ENCODE peak calls at places on chromosomes 11 and 22, in ten cellular contexts. J is tibial nerve, E is A549, G is GM12864, M is mesothelial cell of epicardium, S is HCT116, A is uterus, U is omental fat pad, B is fibroblast of the aortic adventitia, V is AG10803. R is an unnamed sample.

GRCh38 chr11:126956664-126957063 is 43.9 kb downstream of the KIRREL3 start:
- DNase-seq in J (no peak), E (no peak), G (no peak), M (no peak), S (no peak), A (no peak), U (no peak), B (no peak), V (no peak), R (no peak)

GRCh38 chr22:45742866-45743450 is 71.3 kb downstream of the ATXN10 start:
- DNase-seq in J (no peak), E (peak; percentile 73), G (no peak), M (no peak), S (no peak), A (no peak), U (no peak), B (peak; percentile 68), V (peak; percentile 76), R (no peak)

GRCh38 chr11:2719831-2720603 is 20.2 kb upstream of the KCNQ1OT1 start:
- DNase-seq in J (no peak), E (no peak), G (no peak), M (no peak), S (no peak), A (no peak), U (no peak), B (no peak), V (no peak), R (no peak)

GRCh38 chr11:47241740-47242400 is 6.7 kb downstream of the ACP2 start:
- DNase-seq in J (no peak), E (no peak), G (no peak), M (no peak), S (no peak), A (no peak), U (no peak), B (no peak), V (peak; percentile 62), R (no peak)

GRCh38 chr11:128450882-128451647 is 136.3 kb downstream of the ETS1 start:
- DNase-seq in J (no peak), E (no peak), G (no peak), M (no peak), S (no peak), A (no peak), U (no peak), B (no peak), V (no peak), R (peak; percentile 85)

GRCh38 chr22:43004362-43005035 is 10.4 kb downstream of the PACSIN2 start:
- DNase-seq in J (no peak), E (peak; percentile 35), G (no peak), M (no peak), S (no peak), A (no peak), U (no peak), B (peak; percentile 58), V (peak; percentile 96), R (no peak)

GRCh38 chr11:70210051-70210501 is 7.0 kb downstream of the FADD start:
- DNase-seq in J (no peak), E (no peak), G (no peak), M (no peak), S (no peak), A (no peak), U (no peak), B (peak; percentile 84), V (peak; percentile 67), R (no peak)

GRCh38 chr11:77697865-77698264 is 60.3 kb upstream of the CLNS1A start:
- DNase-seq in J (no peak), E (no peak), G (no peak), M (no peak), S (no peak), A (no peak), U (no peak), B (no peak), V (no peak), R (no peak)

GRCh38 chr22:20438066-20438677 is 547 bp upstream of the SCARF2 start:
- DNase-seq in J (no peak), E (no peak), G (no peak), M (no peak), S (no peak), A (no peak), U (no peak), B (peak; percentile 44), V (peak; percentile 63), R (no peak)

GRCh38 chr11:61918251-61919112 is 1.1 kb upstream of the RAB3IL1 start:
- DNase-seq in J (peak; percentile 55), E (no peak), G (no peak), M (no peak), S (no peak), A (peak; percentile 67), U (no peak), B (peak; percentile 58), V (peak; percentile 66), R (peak; percentile 65)

GRCh38 chr11:6319879-6320410 is 356 bp downstream of the CAVIN3 start:
- DNase-seq in J (peak; percentile 89), E (peak; percentile 82), G (no peak), M (peak; percentile 50), S (peak; percentile 76), A (peak; percentile 92), U (peak; percentile 62), B (peak; percentile 96), V (peak; percentile 96), R (peak; percentile 91)

GRCh38 chr11:46916669-46917108 is 1.7 kb downstream of the LRP4 start:
- DNase-seq in J (no peak), E (peak; percentile 66), G (no peak), M (no peak), S (no peak), A (peak; percentile 61), U (no peak), B (peak; percentile 82), V (peak; percentile 77), R (peak; percentile 92)

DNA sequence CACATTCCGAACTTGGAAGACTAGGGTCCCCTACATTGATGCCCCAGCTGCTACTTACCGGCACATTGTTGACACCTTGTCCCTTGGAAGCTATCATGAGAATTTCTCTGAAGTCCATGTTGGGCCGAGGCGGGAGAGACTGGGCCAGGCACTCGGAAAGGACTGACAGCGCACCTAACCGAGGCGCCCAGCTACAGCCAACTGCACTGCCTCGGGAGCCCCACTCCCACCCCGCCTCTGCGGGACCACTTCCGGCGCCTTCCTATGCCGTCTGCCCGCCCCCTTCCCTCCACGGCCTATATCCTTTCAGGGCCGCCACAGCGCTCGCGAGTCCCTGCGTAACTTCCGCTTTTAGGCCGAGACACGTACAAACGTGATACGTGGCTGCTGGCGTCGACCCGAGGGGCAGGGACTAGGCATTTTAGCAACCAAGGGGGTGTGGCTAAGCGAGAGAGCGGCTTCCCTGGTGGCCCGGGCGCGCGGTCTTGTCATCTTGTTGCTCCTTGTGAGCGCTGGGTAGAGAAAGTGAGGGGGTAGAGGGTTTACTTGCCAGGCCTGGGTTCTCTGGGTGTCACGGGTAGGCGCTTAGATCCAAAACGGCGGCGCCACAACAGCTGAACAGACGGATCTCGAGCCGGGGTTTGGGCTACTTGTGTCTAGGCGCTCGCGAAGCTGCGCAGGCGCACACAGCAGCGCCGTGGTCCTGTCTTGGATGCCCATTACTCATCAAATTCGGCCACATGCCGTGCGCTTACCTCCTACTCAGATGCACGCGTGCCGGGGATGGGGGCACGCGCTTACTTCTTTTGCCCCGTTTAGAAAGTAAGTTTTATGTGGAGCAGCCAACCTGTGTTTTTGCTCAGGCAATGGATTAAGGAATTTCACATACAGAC is at the start of gene SPTY2D1:
- DNase-seq in J (peak; percentile 99), E (peak; percentile 99), G (peak; percentile 98), M (peak; percentile 93), S (peak; percentile 99), A (peak; percentile 99), U (peak; percentile 98), B (peak; percentile 99), V (peak; percentile 99), R (peak; percentile 100)
- TF ChIP-seq CTCF in J (peak; percentile 8), E (no peak), G (peak; percentile 3), M (no peak), S (no peak), A (no peak), U (no peak), B (peak; percentile 25), V (no peak), R (no peak)

GRCh38 chr11:9013373-9013772 is 9.6 kb upstream of the NRIP3 start:
- DNase-seq in J (no peak), E (no peak), G (no peak), M (no peak), S (no peak), A (no peak), U (no peak), B (no peak), V (no peak), R (no peak)

GRCh38 chr11:9017773-9018172 is 14.0 kb upstream of the NRIP3 start:
- DNase-seq in J (peak; percentile 36), E (no peak), G (no peak), M (no peak), S (no peak), A (peak; percentile 56), U (no peak), B (peak; percentile 64), V (peak; percentile 83), R (peak; percentile 67)

GRCh38 chr11:9016916-9017642 is 13.3 kb upstream of the NRIP3 start:
- DNase-seq in J (no peak), E (no peak), G (no peak), M (no peak), S (no peak), A (no peak), U (no peak), B (no peak), V (no peak), R (no peak)

GRCh38 chr11:9014826-9015225 is 11.0 kb upstream of the NRIP3 start:
- DNase-seq in J (no peak), E (no peak), G (no peak), M (no peak), S (no peak), A (no peak), U (no peak), B (no peak), V (no peak), R (no peak)

GRCh38 chr11:9015677-9016076 is 11.9 kb upstream of the NRIP3 start:
- DNase-seq in J (peak; percentile 61), E (peak; percentile 84), G (peak; percentile 51), M (no peak), S (peak; percentile 75), A (peak; percentile 50), U (no peak), B (peak; percentile 83), V (peak; percentile 82), R (peak; percentile 62)
- TF ChIP-seq CTCF in J (peak; percentile 66), E (peak; percentile 82), G (peak; percentile 89), M (peak; percentile 88), S (peak; percentile 81), A (peak; percentile 70), U (peak; percentile 35), B (peak; percentile 79), V (peak; percentile 85), R (no peak)

GRCh38 chr22:29031236-29031982 is 30.2 kb downstream of the C22orf31 start:
- DNase-seq in J (peak; percentile 62), E (peak; percentile 91), G (no peak), M (no peak), S (peak; percentile 97), A (peak; percentile 65), U (peak; percentile 31), B (peak; percentile 90), V (peak; percentile 87), R (no peak)
- TF ChIP-seq CTCF in J (no peak), E (no peak), G (no peak), M (peak; percentile 42), S (peak; percentile 25), A (no peak), U (no peak), B (peak; percentile 16), V (peak; percentile 30), R (no peak)

DNA sequence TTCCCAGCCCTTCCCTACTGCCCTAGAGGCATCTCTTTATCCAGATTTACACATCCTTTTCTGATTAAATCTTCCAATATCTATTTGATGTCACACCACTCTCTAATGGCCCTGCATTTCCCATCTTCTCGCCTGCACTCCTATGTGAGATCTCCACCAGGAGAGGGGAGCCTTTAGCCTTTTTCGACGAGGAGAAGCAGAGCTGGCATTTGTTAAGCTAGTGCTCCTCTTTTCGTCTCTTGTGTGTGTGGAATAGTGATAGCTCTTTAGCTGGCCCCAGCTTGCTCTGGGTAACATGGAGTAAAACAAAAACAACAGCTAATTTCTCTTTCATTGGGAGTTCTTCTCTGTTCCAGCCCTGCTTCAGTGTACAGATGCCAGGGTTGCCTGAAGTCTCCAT is 536.5 kb downstream of the NTM start:
- DNase-seq in J (no peak), E (no peak), G (no peak), M (no peak), S (no peak), A (no peak), U (no peak), B (peak; percentile 45), V (no peak), R (no peak)
- TF ChIP-seq CTCF in J (no peak), E (no peak), G (no peak), M (no peak), S (no peak), A (no peak), U (no peak), B (peak; percentile 30), V (peak; percentile 37), R (no peak)